ENCODE peak calls at places on chromosomes 7 and 10, in seven cellular contexts. Y, C, Z, Q, N, P and L are unnamed samples.

GRCh38 chr10:49602380-49603023 is 7.6 kb upstream of the SLC18A3 start:
- DNase-seq in P (no peak), N (no peak), Q (no peak), Z (no peak), Y (no peak), C (no peak), L (no peak)

GRCh38 chr10:30943451-30943850 is 88.2 kb downstream of the ZNF438 start:
- DNase-seq in P (no peak), N (no peak), C (no peak), Z (no peak), Q (no peak), Y (no peak), L (no peak)

GRCh38 chr7:36129048-36129534 is 24.0 kb upstream of the EEPD1 start:
- DNase-seq in Q (no peak), N (no peak), C (no peak), P (peak), Y (peak), Z (no peak), L (no peak)

GRCh38 chr10:86401588-86402282 is 35.1 kb upstream of the GRID1 start:
- DNase-seq in C (no peak), P (no peak), Q (no peak), Z (no peak), N (no peak), Y (peak), L (no peak)

GRCh38 chr7:99407849-99408346 is 499 bp downstream of the PDAP1 start:
- DNase-seq in Z (no peak), Q (no peak), N (peak), P (no peak), Y (peak), C (no peak), L (peak)

GRCh38 chr10:61965694-61966284 is 64.3 kb downstream of the ARID5B start:
- DNase-seq in N (no peak), Z (no peak), C (no peak), Q (no peak), P (no peak), Y (no peak), L (no peak)

GRCh38 chr7:144027974-144028373 is 20.8 kb upstream of the OR2A5 start:
- DNase-seq in C (no peak), Y (no peak), N (no peak), P (no peak), Q (no peak), Z (no peak), L (no peak)

GRCh38 chr10:100009283-100009792 is 409 bp downstream of the DNMBP start:
- DNase-seq in Z (no peak), P (no peak), Q (peak), C (no peak), N (no peak), Y (peak), L (no peak)

GRCh38 chr7:47303695-47304453 is 278.0 kb downstream of the TNS3 start:
- DNase-seq in N (no peak), Z (no peak), Y (no peak), C (no peak), P (no peak), Q (no peak), L (no peak)

GRCh38 chr10:91040343-91040742 is 119.5 kb upstream of the ANKRD1 start:
- DNase-seq in Y (peak), Z (no peak), P (no peak), N (no peak), C (no peak), Q (no peak), L (no peak)

GRCh38 chr10:28217848-28218247 is 85.0 kb downstream of the MPP7 start:
- DNase-seq in Y (no peak), N (no peak), P (peak), Q (no peak), Z (no peak), C (no peak), L (no peak)

GRCh38 chr7:113285411-113285810 is 167.1 kb upstream of the SMIM30 start:
- DNase-seq in C (no peak), Y (no peak), Z (no peak), N (no peak), P (no peak), Q (no peak), L (no peak)

GRCh38 chr7:40824461-40824860 is 689.7 kb downstream of the SUGCT start:
- DNase-seq in Z (no peak), N (no peak), P (no peak), C (no peak), Q (no peak), Y (no peak), L (no peak)

GRCh38 chr7:42237891-42238531 is 1.0 kb upstream of the GLI3 start:
- DNase-seq in C (no peak), Z (no peak), Q (peak), N (peak), P (no peak), Y (no peak), L (no peak)

GRCh38 chr7:30028749-30029635 is 780 bp downstream of the PLEKHA8 start:
- DNase-seq in Z (no peak), P (no peak), C (peak), Y (peak), N (peak), Q (no peak), L (peak)

GRCh38 chr10:100076750-100077149 is 4.9 kb downstream of the CPN1 start:
- DNase-seq in Z (no peak), Q (no peak), N (no peak), P (no peak), Y (no peak), C (no peak), L (no peak)

GRCh38 chr7:139542308-139543151 is 19.0 kb downstream of the CLEC2L start:
- DNase-seq in Q (no peak), C (no peak), Z (no peak), P (no peak), N (no peak), Y (no peak), L (no peak)

GRCh38 chr10:65570143-65571010 is 1355.5 kb upstream of the LRRTM3 start:
- DNase-seq in N (peak), C (no peak), Q (no peak), Y (peak), Z (no peak), P (no peak), L (no peak)

GRCh38 chr10:76113952-76114351 is 682.5 kb downstream of the LRMDA start:
- DNase-seq in Y (peak), Q (no peak), Z (no peak), P (peak), N (no peak), C (no peak), L (no peak)
- H3K27ac ChIP-seq in Y (no peak), Q (no peak), Z (no peak), P (no peak), N (no peak), C (no peak), L (no peak)

GRCh38 chr10:59432207-59432900 is 70.0 kb upstream of the FAM13C start:
- DNase-seq in N (no peak), P (peak), Q (no peak), C (no peak), Z (no peak), Y (no peak), L (no peak)

GRCh38 chr10:59435707-59436106 is 73.4 kb upstream of the FAM13C start:
- DNase-seq in P (no peak), Z (no peak), Y (no peak), C (no peak), N (no peak), Q (no peak), L (no peak)

GRCh38 chr10:59433720-59434428 is 71.5 kb upstream of the FAM13C start:
- DNase-seq in N (no peak), Y (no peak), P (no peak), Z (no peak), C (no peak), Q (no peak), L (no peak)

GRCh38 chr10:59434463-59435326 is 72.3 kb upstream of the FAM13C start:
- DNase-seq in Y (no peak), P (no peak), Z (no peak), C (no peak), N (no peak), Q (no peak), L (no peak)
- H3K27ac ChIP-seq in Y (no peak), P (peak), Z (no peak), C (no peak), N (peak), Q (no peak), L (no peak)

GRCh38 chr7:150953061-150953997 is 24.8 kb downstream of the KCNH2 start:
- DNase-seq in P (no peak), Z (no peak), N (peak), Q (no peak), Y (no peak), C (no peak), L (no peak)

GRCh38 chr7:150952331-150953050 is 25.6 kb downstream of the KCNH2 start:
- DNase-seq in P (no peak), N (peak), Q (no peak), Y (no peak), C (no peak), Z (no peak), L (no peak)

GRCh38 chr7:150954986-150955518 is 23.1 kb downstream of the KCNH2 start:
- DNase-seq in Y (no peak), C (no peak), N (no peak), P (no peak), Z (no peak), Q (no peak), L (no peak)

GRCh38 chr7:150955519-150956394 is 22.4 kb downstream of the KCNH2 start:
- DNase-seq in P (no peak), Q (no peak), Y (no peak), Z (no peak), C (no peak), N (peak), L (no peak)

GRCh38 chr7:150954201-150954985 is 23.7 kb downstream of the KCNH2 start:
- DNase-seq in Q (no peak), C (no peak), Y (no peak), Z (no peak), P (no peak), N (no peak), L (no peak)
- H3K27ac ChIP-seq in Q (peak), C (peak), Y (no peak), Z (peak), P (no peak), N (peak), L (no peak)

GRCh38 chr10:82943142-82943541 is 1068.1 kb downstream of the NRG3 start:
- DNase-seq in Z (no peak), N (no peak), P (no peak), C (no peak), Q (no peak), Y (no peak), L (no peak)
- H3K27ac ChIP-seq in Z (no peak), N (peak), P (no peak), C (no peak), Q (peak), Y (no peak), L (no peak)

GRCh38 chr10:93579089-93579488 is 12.6 kb downstream of the FFAR4 start:
- DNase-seq in Z (no peak), C (no peak), Q (no peak), P (peak), Y (peak), N (no peak), L (no peak)

GRCh38 chr10:93579985-93580711 is 13.7 kb downstream of the FFAR4 start:
- DNase-seq in P (no peak), C (no peak), Q (no peak), Y (no peak), N (no peak), Z (no peak), L (no peak)

GRCh38 chr10:93576888-93577287 is 10.4 kb downstream of the FFAR4 start:
- DNase-seq in P (no peak), N (no peak), C (no peak), Y (peak), Q (no peak), Z (no peak), L (no peak)

GRCh38 chr10:93580824-93581223 is 14.4 kb downstream of the FFAR4 start:
- DNase-seq in P (no peak), N (no peak), Y (no peak), C (no peak), Z (no peak), Q (no peak), L (no peak)

DNA sequence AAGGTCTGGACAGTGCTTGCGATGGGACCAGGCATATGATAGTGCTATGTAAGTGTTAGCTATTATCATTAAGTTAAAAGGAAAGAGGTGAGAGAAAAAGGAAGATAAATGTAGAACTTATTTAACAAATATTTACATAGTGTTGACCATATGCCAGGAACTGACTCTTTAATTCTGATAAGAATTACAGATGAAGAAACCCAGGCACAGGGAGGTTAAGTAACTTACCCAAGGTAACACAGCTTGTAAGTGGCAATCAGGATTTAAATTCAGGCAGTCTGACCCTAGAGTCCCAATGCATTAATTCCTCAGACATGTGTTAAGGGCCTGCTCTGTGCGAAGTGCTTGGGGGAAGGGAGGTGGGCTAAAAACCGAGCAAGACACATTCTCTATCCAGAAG is 11.1 kb downstream of the FFAR4 start:
- DNase-seq in Y (no peak), P (no peak), Q (no peak), N (no peak), Z (no peak), C (no peak), L (no peak)
- H3K27ac ChIP-seq in Y (no peak), P (no peak), Q (no peak), N (no peak), Z (no peak), C (no peak), L (no peak)

GRCh38 chr10:73042130-73042529 is 54.5 kb downstream of the P4HA1 start:
- DNase-seq in N (no peak), Q (no peak), Y (no peak), Z (no peak), C (no peak), P (no peak), L (no peak)

GRCh38 chr10:73043766-73044377 is 52.8 kb downstream of the P4HA1 start:
- DNase-seq in N (no peak), Q (no peak), P (no peak), C (no peak), Y (no peak), Z (no peak), L (no peak)

GRCh38 chr10:73043319-73043718 is 53.3 kb downstream of the P4HA1 start:
- DNase-seq in N (no peak), Q (no peak), P (no peak), Y (no peak), Z (no peak), C (no peak), L (no peak)

GRCh38 chr10:73039635-73040034 is 57.0 kb downstream of the P4HA1 start:
- DNase-seq in Y (no peak), Q (no peak), N (no peak), C (no peak), P (no peak), Z (no peak), L (no peak)

DNA sequence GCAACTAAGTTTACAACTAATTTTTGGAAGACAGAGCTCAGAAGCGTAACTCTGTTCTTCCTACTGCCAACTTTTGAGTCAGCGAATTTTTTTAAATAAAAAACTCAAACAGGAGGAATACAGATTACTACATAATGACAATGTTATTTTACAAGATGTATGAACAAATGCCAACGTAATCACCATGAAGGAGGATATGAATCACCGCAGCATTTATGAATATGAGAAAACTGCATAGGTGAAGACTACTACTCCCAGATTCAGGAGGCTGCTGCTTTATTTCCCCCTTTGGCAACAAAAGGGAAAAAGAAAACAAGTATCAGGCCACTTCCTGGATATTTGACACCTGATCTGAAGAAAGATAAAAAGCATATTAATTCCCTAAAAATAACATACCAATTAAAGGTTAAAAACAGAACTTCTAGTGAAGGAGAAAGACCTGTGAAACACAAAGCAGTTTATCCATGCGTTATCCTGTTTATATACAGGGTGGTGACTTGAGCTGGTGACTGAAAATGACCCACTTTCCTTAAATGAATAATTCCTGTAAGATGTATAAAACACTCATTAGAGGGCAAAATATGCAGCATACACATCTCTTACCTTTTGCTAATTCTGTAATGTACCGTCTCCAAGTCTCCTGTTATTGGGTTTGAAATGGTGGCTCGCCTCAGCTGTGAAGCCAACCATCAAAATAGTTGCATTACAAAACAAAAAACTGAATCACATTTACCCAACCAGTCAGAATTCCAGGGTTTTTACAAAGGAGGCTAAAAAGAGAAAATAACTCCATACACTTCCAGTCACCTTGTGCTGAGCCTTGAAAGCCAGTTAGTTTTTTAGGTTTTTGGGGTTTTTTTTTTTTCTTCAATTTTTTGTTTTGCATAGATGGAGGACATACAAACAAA is 52.0 kb downstream of the P4HA1 start:
- DNase-seq in Y (no peak), C (no peak), P (peak), Z (no peak), N (no peak), Q (no peak), L (no peak)
- H3K27ac ChIP-seq in Y (no peak), C (no peak), P (peak), Z (peak), N (peak), Q (peak), L (no peak)